ENCODE peak calls at places on chromosomes 7 and 10, in five cellular contexts. O is IMR-90, T is neuronal stem cell, W is H1, M is H9. E is an unnamed sample.

GRCh38 chr10:110456046-110456445 is 41.7 kb upstream of the DUSP5 start:
- DNase-seq in O (no peak), T (no peak), W (no peak), M (no peak), E (no peak)

GRCh38 chr7:44378744-44379143 is 53.4 kb upstream of the CAMK2B start:
- DNase-seq in O (peak), T (no peak), W (no peak), M (no peak), E (peak)

GRCh38 chr10:79127151-79127961 is 58.6 kb downstream of the ZMIZ1 start:
- DNase-seq in O (peak), T (no peak), W (peak), M (peak), E (peak)

GRCh38 chr10:27601937-27602538 is 97.9 kb downstream of the RAB18 start:
- DNase-seq in O (no peak), T (no peak), W (no peak), M (no peak), E (no peak)

GRCh38 chr7:86943447-86943846 is 116.0 kb downstream of the ELAPOR2 start:
- DNase-seq in O (no peak), T (no peak), W (no peak), M (no peak), E (no peak)

GRCh38 chr10:80133221-80133620 is 691 bp downstream of the PLAC9 start:
- DNase-seq in O (no peak), T (no peak), W (no peak), M (peak), E (no peak)

GRCh38 chr7:99624487-99624886 is 7.7 kb downstream of the ZSCAN25 start:
- DNase-seq in O (no peak), T (no peak), W (no peak), M (no peak), E (no peak)

GRCh38 chr7:8418627-8419245 is 14.7 kb upstream of the NXPH1 start:
- DNase-seq in O (peak), T (peak), W (no peak), M (peak), E (peak)

GRCh38 chr7:111029574-111030357 is 61.2 kb upstream of the LRRN3 start:
- DNase-seq in O (peak), T (no peak), W (no peak), M (no peak), E (no peak)

GRCh38 chr7:102306916-102307677 is 20.4 kb downstream of the SH2B2 start:
- DNase-seq in O (peak), T (no peak), W (peak), M (peak), E (peak)

GRCh38 chr7:51015581-51015980 is 232.9 kb upstream of the GRB10 start:
- DNase-seq in O (no peak), T (no peak), W (no peak), M (no peak), E (no peak)

GRCh38 chr7:44286618-44287487 is 38.5 kb downstream of the CAMK2B start:
- DNase-seq in O (no peak), T (no peak), W (no peak), M (peak), E (no peak)

GRCh38 chr10:21724695-21725371 is 190.8 kb downstream of the MLLT10 start:
- DNase-seq in O (peak), T (no peak), W (no peak), M (no peak), E (peak)

GRCh38 chr10:75772153-75772887 is 340.9 kb downstream of the LRMDA start:
- DNase-seq in O (no peak), T (no peak), W (no peak), M (no peak), E (no peak)

GRCh38 chr7:95469850-95470249 is 15.9 kb upstream of the ASB4 start:
- DNase-seq in O (no peak), T (no peak), W (no peak), M (no peak), E (peak)

GRCh38 chr7:4665661-4666060 is 16.4 kb upstream of the FOXK1 start:
- DNase-seq in O (peak), T (no peak), W (no peak), M (no peak), E (no peak)

GRCh38 chr10:48444861-48445841 is 138.7 kb downstream of the MAPK8 start:
- DNase-seq in O (no peak), T (no peak), W (no peak), M (peak), E (peak)

GRCh38 chr10:79492839-79493238 is 19.5 kb upstream of the EIF5AL1 start:
- DNase-seq in O (no peak), T (no peak), W (no peak), M (no peak), E (no peak)

DNA sequence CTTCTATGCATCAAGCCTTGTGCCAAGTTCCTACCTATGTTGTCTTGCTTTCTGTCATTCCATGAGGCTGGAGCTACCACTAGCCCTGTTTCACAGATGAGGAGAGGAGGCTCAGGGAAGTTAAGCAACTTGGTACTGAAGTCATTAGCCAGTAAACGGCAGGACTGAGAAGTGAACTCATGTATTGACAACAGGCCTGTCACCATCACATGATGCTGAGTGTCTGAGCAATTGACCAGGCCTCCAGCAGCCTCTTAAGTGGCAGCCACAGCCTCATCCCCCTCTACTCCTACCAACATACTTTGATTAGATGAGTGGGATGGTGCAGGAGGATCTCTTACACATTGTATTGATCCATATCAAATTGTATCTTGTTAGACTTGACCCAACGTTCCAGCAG is 317.6 kb downstream of the GRID1 start:
- DNase-seq in O (no peak), T (no peak), W (no peak), M (no peak), E (no peak)
- H3K23ac ChIP-seq in O (no peak), T (no peak), W (no peak), M (no peak), E (no peak)

DNA sequence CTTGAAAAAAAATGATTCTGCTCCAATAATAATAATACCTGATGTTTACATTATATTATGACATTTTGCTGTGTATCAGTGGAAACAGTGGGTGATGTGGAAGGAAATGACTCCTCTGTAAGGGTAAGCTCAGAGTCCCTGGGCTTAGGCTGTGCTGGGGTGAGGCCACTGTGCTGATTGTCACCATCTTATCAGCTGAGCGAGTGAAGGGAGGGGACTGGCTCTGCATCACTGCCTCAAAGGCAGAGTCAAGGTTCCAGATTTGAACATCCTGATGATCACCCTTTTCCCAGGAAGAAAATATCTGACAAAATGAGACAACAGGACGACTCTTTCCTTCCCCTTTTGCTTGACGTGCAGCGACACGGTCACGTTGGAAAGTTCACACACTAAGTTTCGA is 24.0 kb upstream of the HABP2 start:
- DNase-seq in O (no peak), T (no peak), W (no peak), M (no peak), E (no peak)
- H3K23ac ChIP-seq in O (no peak), T (no peak), W (no peak), M (no peak), E (no peak)

DNA sequence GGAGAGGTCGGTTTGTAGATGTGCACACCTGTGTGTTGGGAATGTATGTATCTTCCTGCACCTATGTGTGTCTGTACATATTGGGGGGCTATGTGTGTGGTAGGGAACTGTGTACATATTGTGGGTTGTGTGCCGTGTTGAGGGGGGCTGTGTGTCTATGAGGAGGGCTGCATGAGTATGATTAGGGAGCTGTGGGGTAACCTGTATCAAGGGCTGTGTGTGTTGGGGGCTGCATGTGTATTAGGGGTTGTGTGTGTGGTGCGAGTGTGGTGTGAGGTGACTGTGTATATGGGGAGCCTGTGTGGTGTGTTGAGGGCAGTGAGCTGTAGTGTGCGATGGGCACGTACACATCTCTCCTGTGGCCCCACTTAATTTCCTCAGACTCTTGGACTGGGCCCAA is 22.2 kb upstream of the PAX2 start:
- DNase-seq in O (no peak), T (no peak), W (no peak), M (no peak), E (no peak)
- H3K23ac ChIP-seq in O (no peak), T (no peak), W (no peak), M (no peak), E (no peak)

DNA sequence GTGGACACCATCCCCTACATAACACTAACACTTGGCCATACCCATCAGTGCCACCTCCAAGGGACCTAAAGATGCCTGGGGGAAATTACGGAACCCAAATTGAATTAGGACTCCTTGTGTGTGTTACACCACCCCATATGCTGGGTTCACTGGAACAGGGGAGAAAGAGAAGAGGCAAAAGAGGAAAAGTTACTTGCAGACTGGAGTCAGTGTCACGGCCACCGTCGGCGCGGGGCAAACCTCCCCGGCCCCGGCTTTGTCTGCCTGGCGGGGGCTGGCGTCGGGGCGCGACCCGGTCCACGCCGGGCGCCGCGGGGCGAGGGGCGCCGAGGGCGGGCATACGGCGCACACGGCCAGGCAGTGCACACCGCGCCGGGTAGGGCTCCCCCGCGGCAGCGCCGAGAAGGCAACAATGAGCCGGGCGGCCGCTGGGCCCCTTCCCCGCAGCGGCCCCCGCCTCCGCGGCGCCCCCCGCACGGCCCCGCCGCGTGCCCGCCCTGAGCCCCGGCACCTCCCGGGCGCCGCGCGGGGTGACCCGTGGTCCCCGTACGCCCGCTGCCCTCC is 171.1 kb downstream of the FAM107B start:
- DNase-seq in O (no peak), T (no peak), W (no peak), M (peak), E (no peak)
- H3K23ac ChIP-seq in O (peak), T (peak), W (no peak), M (no peak), E (no peak)

E was measured in mesendoderm.